ENCODE peak calls at places on chromosomes 12 and 14, in ten cellular contexts. G, Z, R, J, Y, M, B, P, N and E are unnamed samples.
A peak's percentile ranks its signal among the peaks of the same experiment; 100 is the strongest.

GRCh38 chr14:24392327-24393098 is 6.3 kb upstream of the NYNRIN start:
- DNase-seq in M (peak; percentile 73), G (no peak), B (peak; percentile 50), P (peak; percentile 57), Z (no peak), Y (peak; percentile 67), N (peak; percentile 43), J (no peak), R (no peak), E (no peak)

GRCh38 chr14:56754966-56755365 is 55.3 kb downstream of the OTX2 start:
- DNase-seq in P (no peak), B (no peak), J (no peak), Y (no peak), N (no peak), Z (no peak), G (no peak), R (no peak), M (no peak), E (no peak)

GRCh38 chr14:69643430-69644200 is 32.2 kb downstream of the SUSD6 start:
- DNase-seq in J (peak; percentile 88), M (peak; percentile 98), P (peak; percentile 42), R (no peak), G (no peak), Y (peak; percentile 84), Z (peak; percentile 57), N (peak; percentile 48), B (no peak), E (no peak)

GRCh38 chr14:67461341-67461985 is 27.1 kb downstream of the TMEM229B start:
- DNase-seq in P (peak; percentile 60), N (peak; percentile 40), G (no peak), J (no peak), M (peak; percentile 61), R (no peak), B (peak; percentile 2), Y (peak; percentile 27), Z (no peak), E (no peak)

GRCh38 chr12:27743601-27744000 is 33.0 kb downstream of the MRPS35 start:
- DNase-seq in R (no peak), Z (no peak), Y (no peak), M (no peak), G (no peak), B (no peak), N (no peak), P (no peak), J (no peak), E (no peak)

GRCh38 chr14:100773331-100774163 is 46.9 kb downstream of the DLK1 start:
- DNase-seq in R (no peak), Y (no peak), P (no peak), N (no peak), M (no peak), J (peak; percentile 34), G (peak; percentile 66), B (no peak), Z (no peak), E (no peak)

GRCh38 chr12:124854637-124855184 is 9.0 kb downstream of the SCARB1 start:
- DNase-seq in M (no peak), J (no peak), G (no peak), N (no peak), P (no peak), B (no peak), Y (no peak), R (no peak), Z (no peak), E (no peak)

GRCh38 chr12:96743606-96744005 is 163.5 kb upstream of the NEDD1 start:
- DNase-seq in Z (no peak), M (no peak), B (no peak), N (no peak), P (peak; percentile 54), G (no peak), Y (peak; percentile 38), J (no peak), R (no peak), E (no peak)

GRCh38 chr14:103122578-103123127 is 608 bp upstream of the TNFAIP2 start:
- DNase-seq in Y (no peak), G (peak; percentile 87), Z (peak; percentile 4), B (no peak), N (no peak), P (no peak), R (no peak), J (no peak), M (no peak), E (no peak)

GRCh38 chr14:103123128-103123633 is at the start of gene TNFAIP2:
- DNase-seq in R (no peak), N (no peak), B (no peak), G (peak; percentile 91), J (no peak), M (no peak), Z (peak; percentile 6), Y (no peak), P (peak; percentile 33), E (no peak)

GRCh38 chr14:103121846-103122577 is 1.2 kb upstream of the TNFAIP2 start:
- DNase-seq in Y (peak; percentile 53), N (peak; percentile 68), G (peak; percentile 98), Z (no peak), M (no peak), B (no peak), P (peak; percentile 94), R (no peak), J (peak; percentile 83), E (no peak)

GRCh38 chr14:103118663-103119404 is 4.4 kb upstream of the TNFAIP2 start:
- DNase-seq in Z (no peak), J (peak; percentile 77), N (no peak), P (no peak), R (no peak), Y (no peak), B (no peak), G (no peak), M (no peak), E (no peak)

DNA sequence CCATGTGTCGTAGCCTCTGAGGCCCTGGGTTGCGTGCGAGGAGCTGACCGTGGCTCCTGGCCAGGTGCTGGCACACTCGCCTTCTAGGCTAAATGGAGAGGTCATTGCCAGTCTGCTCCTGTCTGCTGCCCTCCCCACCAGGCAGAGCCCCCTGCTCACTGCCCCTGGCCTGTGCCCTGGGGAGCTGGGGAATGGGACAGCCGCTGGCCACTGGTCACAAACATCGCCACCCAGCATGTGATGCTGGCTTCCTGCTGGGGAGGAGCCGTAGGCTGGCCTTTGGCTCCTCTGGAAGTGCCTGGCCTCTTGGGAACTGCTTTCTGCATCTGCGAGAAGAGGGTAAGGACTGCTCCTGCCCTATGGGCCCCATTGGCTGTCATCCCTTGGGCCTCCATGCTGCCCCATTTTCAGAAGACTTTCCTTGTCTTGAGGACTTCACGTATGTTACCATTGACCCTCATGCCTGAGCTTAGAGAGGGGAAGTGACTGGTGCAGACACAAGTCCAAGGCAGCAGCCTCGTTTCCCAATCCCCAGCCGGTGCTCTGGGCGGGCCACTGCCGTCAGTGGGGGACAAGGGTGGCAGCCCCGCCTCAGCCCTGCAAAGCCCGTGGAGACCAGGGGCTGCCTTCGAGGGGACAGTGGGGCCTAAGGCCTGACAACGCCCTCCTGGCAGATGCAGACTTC is 2.0 kb upstream of the TNFAIP2 start:
- DNase-seq in Z (no peak), Y (no peak), M (no peak), G (peak; percentile 95), B (no peak), P (no peak), N (peak; percentile 59), J (peak; percentile 66), R (no peak), E (no peak)
- H3K4me3 ChIP-seq in Z (no peak overlapping the region), Y (no peak overlapping the region), M (no peak overlapping the region), G (no peak overlapping the region), B (no peak overlapping the region), P (no peak overlapping the region), N (no peak overlapping the region), J (peak overlapping the region; percentile 63), R (no peak overlapping the region), E (no peak overlapping the region)

DNA sequence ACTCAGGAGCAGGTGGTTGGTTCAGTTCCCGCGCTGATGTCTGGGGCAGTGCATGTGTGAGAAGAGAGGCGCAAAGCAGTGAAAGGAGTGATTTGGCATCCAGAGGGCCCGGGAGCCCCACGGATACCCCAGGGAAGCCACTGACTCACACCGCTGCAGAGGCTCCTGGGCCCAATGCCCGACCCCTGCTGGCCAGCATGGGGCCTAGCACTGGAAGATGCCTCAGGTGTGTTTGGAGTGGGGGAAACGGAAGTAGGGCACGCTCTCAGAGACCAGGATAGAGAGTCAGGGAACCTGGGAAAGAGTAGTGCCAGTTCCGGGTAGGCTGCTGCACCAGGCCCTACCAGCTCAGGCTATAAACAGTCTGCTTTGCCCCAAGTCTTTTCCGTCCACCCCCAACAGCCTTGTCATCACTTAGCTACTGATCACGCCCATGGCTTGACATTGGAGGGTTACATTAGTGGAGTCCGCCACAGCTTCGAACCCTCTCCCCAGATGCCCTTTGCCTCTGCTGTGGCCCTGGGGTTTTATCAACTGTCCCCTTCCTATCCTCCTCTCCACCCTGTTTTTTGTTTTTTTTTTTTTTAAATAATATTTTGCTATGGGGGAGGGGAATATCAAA is 9.5 kb upstream of the CSAD start:
- DNase-seq in G (no peak), P (peak; percentile 69), B (peak; percentile 42), J (peak; percentile 77), R (no peak), M (peak; percentile 28), N (peak; percentile 52), Y (peak; percentile 59), Z (peak; percentile 66), E (no peak)
- TF ChIP-seq CTCF in G (peak; percentile 61), P (peak; percentile 95), B (peak; percentile 85), J (peak; percentile 69), R (peak; percentile 86), M (peak; percentile 93), N (peak; percentile 91), Y (peak; percentile 70), Z (peak; percentile 47), E (peak; percentile 89)

GRCh38 chr14:105858676-105859025 is 332.3 kb downstream of the TMEM121 start:
- DNase-seq in G (no peak), N (no peak), Y (no peak), R (no peak), Z (no peak), J (peak; percentile 41), B (no peak), P (no peak), M (no peak), E (no peak)
- H3K4me3 ChIP-seq in G (no peak overlapping the region), N (no peak overlapping the region), Y (no peak overlapping the region), R (no peak overlapping the region), Z (no peak overlapping the region), J (no peak overlapping the region), B (no peak overlapping the region), P (no peak overlapping the region), M (no peak overlapping the region), E (no peak overlapping the region)

DNA sequence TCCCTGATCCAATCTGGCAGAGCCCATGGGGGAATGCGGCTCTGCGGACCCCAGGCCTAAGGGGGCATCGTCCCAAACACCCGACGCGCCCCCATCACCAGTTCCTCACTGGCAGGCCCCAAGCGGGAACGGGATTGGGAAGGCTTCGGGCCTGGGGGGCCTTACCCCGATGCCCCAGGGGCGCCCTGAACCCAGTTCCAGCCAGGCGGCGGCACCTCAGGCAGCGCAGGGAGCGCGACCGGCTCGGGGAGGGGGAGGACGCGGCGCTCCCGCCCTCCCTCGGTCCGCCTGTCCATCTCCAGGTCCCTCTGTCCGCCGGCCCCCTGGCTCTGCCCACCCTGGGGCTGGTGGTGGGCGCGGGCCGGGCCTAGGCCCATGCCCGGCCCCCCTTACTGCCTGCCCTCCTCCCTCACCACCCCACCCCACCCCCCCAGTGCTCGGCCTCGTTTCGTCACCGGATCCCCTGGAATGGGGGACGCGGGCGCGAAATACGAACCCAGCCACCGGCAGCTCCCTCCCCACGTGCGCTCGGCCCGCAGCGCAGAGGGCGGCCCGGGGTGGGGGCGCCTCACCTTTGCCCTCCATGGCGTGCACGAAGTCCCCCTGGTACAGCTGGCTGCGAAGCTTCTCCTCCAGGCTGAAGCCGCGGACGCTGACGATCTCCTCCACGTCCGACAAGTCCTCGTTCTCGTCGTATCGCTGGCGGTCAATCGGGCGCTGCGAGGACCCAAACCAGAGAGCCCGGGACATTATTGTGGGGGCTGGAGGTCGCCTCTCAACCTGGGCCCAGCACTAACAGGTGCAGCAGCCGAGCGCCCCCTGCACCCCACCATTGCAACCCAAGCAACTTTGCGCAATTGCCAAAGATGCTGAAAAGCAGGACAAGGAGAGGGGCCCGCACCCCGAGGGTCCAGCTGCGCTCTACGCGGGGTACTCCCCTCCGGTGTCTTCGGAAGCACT is 2.3 kb downstream of the KDM2B start:
- DNase-seq in G (peak; percentile 80), Z (peak; percentile 55), M (no peak), N (peak; percentile 25), B (no peak), Y (peak; percentile 21), J (peak; percentile 70), R (no peak), P (peak; percentile 18), E (no peak)
- TF ChIP-seq CTCF in G (no peak), Z (no peak), M (no peak), N (no peak), B (no peak), Y (no peak), J (no peak), R (no peak), P (no peak), E (no peak)